ENCODE peak calls at places on chromosome 21, in eight cellular contexts. S is right lobe of liver, F is NCI-H69, M is substantia nigra, A is A549, V is 8988T, Q is Daoy, B is GM13977. R is an unnamed sample.

GRCh38 chr21:41641821-41642368 is 125.0 kb downstream of the RIPK4 start:
- DNase-seq in M (peak; percentile 4), F (no peak), B (no peak), V (no peak), S (no peak), Q (peak; percentile 97), A (peak; percentile 72), R (no peak)

GRCh38 chr21:26965567-26966359 is 1.1 kb downstream of the ADAMTS5 start:
- DNase-seq in F (peak; percentile 2), S (peak; percentile 49), A (no peak), V (no peak), Q (no peak), M (no peak), B (peak; percentile 20), R (peak; percentile 15)

GRCh38 chr21:33668180-33668579 is 25.9 kb downstream of the ITSN1 start:
- DNase-seq in A (no peak), Q (peak; percentile 26), S (no peak), M (no peak), F (no peak), V (no peak), B (no peak), R (no peak)

GRCh38 chr21:41361786-41362604 is at the start of gene MX2:
- DNase-seq in S (peak; percentile 50), F (no peak), A (no peak), B (peak; percentile 73), Q (peak; percentile 93), V (no peak), M (no peak), R (no peak)

GRCh38 chr21:35428041-35428400 is 378.9 kb upstream of the RUNX1 start:
- DNase-seq in V (no peak), B (no peak), M (no peak), F (no peak), Q (no peak), S (no peak), A (no peak), R (no peak)

GRCh38 chr21:37808261-37808660 is 108.0 kb downstream of the KCNJ6 start:
- DNase-seq in S (no peak), F (no peak), A (no peak), Q (no peak), M (no peak), B (no peak), V (no peak), R (no peak)

GRCh38 chr21:33657124-33657842 is 15.0 kb downstream of the ITSN1 start:
- DNase-seq in F (no peak), S (no peak), B (no peak), Q (no peak), M (no peak), V (no peak), A (no peak), R (no peak)

GRCh38 chr21:15742052-15742451 is 12.3 kb downstream of the USP25 start:
- DNase-seq in M (no peak), S (no peak), V (no peak), B (no peak), A (no peak), Q (peak; percentile 56), F (no peak), R (no peak)

GRCh38 chr21:35280221-35280620 is 231.1 kb upstream of the RUNX1 start:
- DNase-seq in A (no peak), F (no peak), S (no peak), B (no peak), Q (no peak), V (no peak), M (no peak), R (no peak)

GRCh38 chr21:44299085-44299457 is 782 bp upstream of the PFKL start:
- DNase-seq in M (no peak), A (no peak), B (no peak), V (no peak), Q (no peak), S (no peak), F (peak; percentile 66), R (peak; percentile 12)

GRCh38 chr21:34514576-34515135 is 2.6 kb upstream of the KCNE1 start:
- DNase-seq in M (no peak), S (no peak), B (no peak), F (no peak), Q (no peak), A (no peak), V (no peak), R (no peak)

GRCh38 chr21:41579692-41580091 is 71.7 kb upstream of the TMPRSS2 start:
- DNase-seq in V (no peak), M (no peak), F (no peak), Q (no peak), S (no peak), B (no peak), A (no peak), R (no peak)

GRCh38 chr21:14762734-14763694 is 216.9 kb upstream of the SAMSN1 start:
- DNase-seq in S (no peak), Q (no peak), M (no peak), V (no peak), F (peak; percentile 64), B (peak; percentile 51), A (no peak), R (no peak)

GRCh38 chr21:45839274-45839673 is 142.3 kb upstream of the COL6A1 start:
- DNase-seq in Q (no peak), V (no peak), F (no peak), B (no peak), A (no peak), M (no peak), S (no peak), R (no peak)

GRCh38 chr21:29499734-29500343 is 201.1 kb downstream of the BACH1 start:
- DNase-seq in F (peak; percentile 75), Q (peak; percentile 74), B (peak; percentile 7), V (peak; percentile 20), M (peak; percentile 49), S (no peak), A (peak; percentile 51), R (peak; percentile 3)

GRCh38 chr21:17446737-17447136 is 66.1 kb upstream of the CXADR start:
- DNase-seq in A (no peak), F (no peak), B (no peak), M (no peak), Q (no peak), V (no peak), S (no peak), R (no peak)

GRCh38 chr21:42864812-42865211 is 14.5 kb downstream of the WDR4 start:
- DNase-seq in V (no peak), B (no peak), F (no peak), M (peak; percentile 31), S (no peak), Q (no peak), A (no peak), R (no peak)

GRCh38 chr21:39660191-39660590 is 47.5 kb downstream of the B3GALT5 start:
- DNase-seq in M (no peak), S (no peak), B (no peak), A (no peak), Q (peak; percentile 60), V (no peak), F (peak; percentile 96), R (peak; percentile 20)

GRCh38 chr21:42223826-42224575 is 5.1 kb downstream of the ABCG1 start:
- DNase-seq in B (no peak), A (no peak), F (no peak), V (no peak), M (no peak), S (no peak), Q (no peak), R (no peak)

GRCh38 chr21:26939532-26940181 is 27.2 kb downstream of the ADAMTS5 start:
- DNase-seq in Q (no peak), V (no peak), S (no peak), B (no peak), F (no peak), M (no peak), A (no peak), R (no peak)

GRCh38 chr21:20592482-20592881 is 405.7 kb upstream of the NCAM2 start:
- DNase-seq in V (no peak), M (no peak), F (no peak), S (no peak), Q (no peak), A (no peak), B (no peak), R (no peak)

GRCh38 chr21:43951911-43952703 is 60.0 kb upstream of the TRAPPC10 start:
- DNase-seq in S (no peak), B (no peak), F (no peak), A (no peak), Q (no peak), V (no peak), M (no peak), R (no peak)

GRCh38 chr21:32393677-32394001 is 827 bp upstream of the URB1 start:
- DNase-seq in S (no peak), V (no peak), A (no peak), M (no peak), Q (no peak), F (no peak), B (no peak), R (no peak)